ENCODE peak calls at places on chromosomes 4 and X, in four cellular contexts. S, F, B and J are unnamed samples.

GRCh38 chr4:149884046-149884445 is 68.4 kb upstream of the IQCM start:
- DNase-seq in S (no peak), F (no peak), B (no peak), J (no peak)

GRCh38 chr4:71296945-71297344 is 41.9 kb upstream of the SLC4A4 start:
- DNase-seq in S (no peak), F (no peak), B (no peak), J (no peak)

GRCh38 chr4:119048446-119048845 is 87.2 kb upstream of the MYOZ2 start:
- DNase-seq in S (peak), F (no peak), B (no peak), J (no peak)

GRCh38 chrX:5991393-5991792 is 237.3 kb downstream of the NLGN4X start:
- DNase-seq in S (no peak), F (no peak), B (no peak), J (no peak)

GRCh38 chr4:121070696-121071639 is 1.4 kb downstream of the NDNF start:
- DNase-seq in S (peak), F (peak), B (no peak), J (no peak)

GRCh38 chr4:62533573-62533972 is 1333.4 kb downstream of the ADGRL3 start:
- DNase-seq in S (no peak), F (no peak), B (no peak), J (no peak)

GRCh38 chr4:116599859-116600258 is 485.5 kb downstream of the TRAM1L1 start:
- DNase-seq in S (peak), F (peak), B (peak), J (no peak)

GRCh38 chr4:3369781-3370660 is 71.7 kb upstream of the HGFAC start:
- DNase-seq in S (no peak), F (no peak), B (no peak), J (no peak)

GRCh38 chr4:3516836-3517730 is 15.1 kb downstream of the LRPAP1 start:
- DNase-seq in S (no peak), F (peak), B (no peak), J (no peak)

GRCh38 chr4:10521386-10521785 is 64.2 kb upstream of the ZNF518B start:
- DNase-seq in S (no peak), F (no peak), B (no peak), J (no peak)

GRCh38 chr4:118941149-118941548 is 52.5 kb downstream of the SYNPO2 start:
- DNase-seq in S (no peak), F (no peak), B (no peak), J (peak)

GRCh38 chrX:10533686-10534365 is 86.6 kb downstream of the MID1 start:
- DNase-seq in S (no peak), F (no peak), B (no peak), J (no peak)

GRCh38 chr4:51943221-51943620 is 76.9 kb downstream of the LRRC66 start:
- DNase-seq in S (no peak), F (no peak), B (no peak), J (peak)

GRCh38 chr4:87465739-87466366 is 43.5 kb downstream of the NUDT9 start:
- DNase-seq in S (peak), F (no peak), B (peak), J (peak)

GRCh38 chrX:150032742-150033141 is 94.5 kb upstream of the EOLA2 start:
- DNase-seq in S (peak), F (no peak), B (no peak), J (no peak)

GRCh38 chr4:127780598-127780997 is 1.5 kb upstream of the HSPA4L start:
- DNase-seq in S (no peak), F (no peak), B (no peak), J (no peak)

GRCh38 chr4:87505862-87506261 is 23.3 kb downstream of the SPARCL1 start:
- DNase-seq in S (no peak), F (peak), B (no peak), J (no peak)

GRCh38 chr4:107423677-107424405 is 296.2 kb downstream of the PAPSS1 start:
- DNase-seq in S (no peak), F (no peak), B (no peak), J (no peak)

GRCh38 chr4:40247350-40247749 is 50.5 kb downstream of the RHOH start:
- DNase-seq in S (no peak), F (no peak), B (no peak), J (no peak)

GRCh38 chr4:72983706-72984105 is 85.8 kb downstream of the COX18 start:
- DNase-seq in S (no peak), F (no peak), B (no peak), J (no peak)

GRCh38 chr4:16158504-16158852 is 67.8 kb downstream of the TAPT1 start:
- DNase-seq in S (no peak), F (no peak), B (no peak), J (no peak)

GRCh38 chr4:28490669-28491068 is 1630.0 kb downstream of the STIM2 start:
- DNase-seq in S (no peak), F (no peak), B (no peak), J (no peak)

GRCh38 chr4:116358633-116359222 is 726.6 kb downstream of the TRAM1L1 start:
- DNase-seq in S (peak), F (peak), B (peak), J (peak)

GRCh38 chr4:109729155-109729562 is 711 bp downstream of the PLA2G12A start:
- DNase-seq in S (peak), F (no peak), B (peak), J (no peak)

GRCh38 chr4:82842593-82842992 is 44.0 kb upstream of the SCD5 start:
- DNase-seq in S (peak), F (no peak), B (peak), J (peak)
- TF ChIP-seq NR3C1 in S (no peak), F (no peak), B (no peak), J (no peak)

DNA sequence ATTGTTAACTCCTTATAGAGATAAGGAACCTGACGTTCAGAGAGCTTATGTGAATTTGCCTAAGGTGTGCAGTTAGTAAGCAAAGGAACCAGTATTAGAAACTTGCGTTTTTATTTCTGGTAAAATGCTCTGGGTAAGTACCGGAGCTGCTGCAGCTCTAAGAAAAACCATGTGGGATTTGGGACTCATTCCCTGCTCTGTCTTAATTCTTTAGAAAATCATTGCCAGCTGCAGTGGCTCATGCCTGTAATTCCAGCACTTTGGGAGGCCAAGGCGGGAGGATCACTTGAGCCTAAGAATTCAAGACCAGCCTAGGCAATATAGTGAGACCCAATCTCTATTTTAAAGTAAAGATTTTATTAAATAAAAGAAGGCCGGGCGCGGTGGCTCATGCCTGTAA is 5.7 kb downstream of the CCKAR start:
- DNase-seq in S (no peak), F (no peak), B (no peak), J (no peak)
- TF ChIP-seq NR3C1 in S (no peak), F (no peak), B (no peak), J (no peak)

GRCh38 chr4:80566203-80566872 is 230.8 kb downstream of the CFAP299 start:
- DNase-seq in S (no peak), F (no peak), B (no peak), J (no peak)
- TF ChIP-seq NR3C1 in S (no peak), F (no peak), B (no peak), J (no peak)

DNA sequence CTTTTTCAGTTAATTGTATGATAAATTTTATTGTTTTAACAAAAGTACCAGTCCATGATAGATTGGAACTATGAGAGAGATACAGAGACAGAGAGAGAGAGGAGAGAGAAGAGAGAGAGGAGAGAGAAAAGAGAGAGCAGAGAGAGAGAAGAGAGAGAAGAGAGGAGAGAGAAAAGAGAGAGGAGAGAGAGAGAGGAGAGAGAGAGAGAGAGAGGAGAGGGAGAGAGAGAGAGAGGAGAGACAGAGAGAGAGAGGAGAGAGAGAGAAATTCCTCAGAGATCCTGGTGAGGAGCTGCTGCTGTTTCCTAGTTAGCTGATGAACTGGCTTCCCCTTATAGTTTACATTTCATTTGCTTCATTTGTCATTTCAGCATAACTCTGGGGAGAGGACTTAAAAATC is 10.6 kb downstream of the CTAG1A start:
- DNase-seq in S (no peak), F (no peak), B (no peak), J (no peak)
- TF ChIP-seq NR3C1 in S (no peak), F (no peak), B (no peak), J (no peak)

GRCh38 chrX:55312655-55313054 is 47.9 kb upstream of the PAGE3 start:
- DNase-seq in S (no peak), F (no peak), B (no peak), J (no peak)
- TF ChIP-seq NR3C1 in S (no peak), F (no peak), B (no peak), J (no peak)

GRCh38 chrX:21738145-21738949 is 19.6 kb downstream of the SMPX start:
- DNase-seq in S (peak), F (peak), B (no peak), J (no peak)
- TF ChIP-seq NR3C1 in S (no peak), F (no peak), B (no peak), J (no peak)